ENCODE peak calls at places on chromosomes 16 and 17, in nine cellular contexts. One of them, this sample, is unnamed.

GRCh38 chr16:83843657-83844056 is 35.9 kb downstream of the HSBP1 start:
- DNase-seq in mesendoderm: peak; percentile 71
- DNase-seq in small intestine: no peak
- DNase-seq in right cardiac atrium: peak; percentile 40
- DNase-seq in uterus: no peak
- DNase-seq in breast epithelium: no peak
- DNase-seq in esophagus squamous epithelium: no peak
- DNase-seq in Peyer's patch: peak; percentile 66
- DNase-seq in neural progenitor cell: peak; percentile 22
- DNase-seq in this sample: no peak

GRCh38 chr16:4321286-4322120 is 5.6 kb downstream of the GLIS2 start:
- DNase-seq in esophagus squamous epithelium: no peak
- DNase-seq in uterus: no peak
- DNase-seq in mesendoderm: no peak
- DNase-seq in Peyer's patch: no peak
- DNase-seq in neural progenitor cell: no peak
- DNase-seq in small intestine: no peak
- DNase-seq in right cardiac atrium: peak; percentile 64
- DNase-seq in breast epithelium: no peak
- DNase-seq in this sample: no peak

GRCh38 chr16:69482410-69482951 is 58.1 kb downstream of the CYB5B start:
- DNase-seq in Peyer's patch: no peak
- DNase-seq in neural progenitor cell: peak; percentile 15
- DNase-seq in right cardiac atrium: peak; percentile 93
- DNase-seq in mesendoderm: no peak
- DNase-seq in breast epithelium: peak; percentile 64
- DNase-seq in uterus: peak; percentile 60
- DNase-seq in esophagus squamous epithelium: no peak
- DNase-seq in small intestine: no peak
- DNase-seq in this sample: no peak

GRCh38 chr16:71995038-71995437 is 5.2 kb downstream of the PKD1L3 start:
- DNase-seq in uterus: no peak
- DNase-seq in right cardiac atrium: no peak
- DNase-seq in neural progenitor cell: peak; percentile 25
- DNase-seq in mesendoderm: no peak
- DNase-seq in small intestine: no peak
- DNase-seq in esophagus squamous epithelium: no peak
- DNase-seq in Peyer's patch: no peak
- DNase-seq in breast epithelium: no peak
- DNase-seq in this sample: no peak

GRCh38 chr17:14427914-14428639 is 127.2 kb downstream of the HS3ST3B1 start:
- DNase-seq in esophagus squamous epithelium: no peak
- DNase-seq in Peyer's patch: peak; percentile 73
- DNase-seq in mesendoderm: no peak
- DNase-seq in right cardiac atrium: no peak
- DNase-seq in small intestine: peak; percentile 51
- DNase-seq in breast epithelium: no peak
- DNase-seq in uterus: no peak
- DNase-seq in neural progenitor cell: no peak
- DNase-seq in this sample: peak; percentile 63

GRCh38 chr16:27470567-27471431 is 68.8 kb downstream of the IL21R start:
- DNase-seq in small intestine: no peak
- DNase-seq in uterus: no peak
- DNase-seq in breast epithelium: no peak
- DNase-seq in mesendoderm: no peak
- DNase-seq in esophagus squamous epithelium: no peak
- DNase-seq in Peyer's patch: no peak
- DNase-seq in neural progenitor cell: no peak
- DNase-seq in right cardiac atrium: peak; percentile 72
- DNase-seq in this sample: no peak

GRCh38 chr16:29809850-29810698 is 1.9 kb upstream of the PRRT2 start:
- DNase-seq in small intestine: no peak
- DNase-seq in uterus: peak; percentile 39
- DNase-seq in esophagus squamous epithelium: no peak
- DNase-seq in Peyer's patch: no peak
- DNase-seq in neural progenitor cell: peak; percentile 52
- DNase-seq in right cardiac atrium: peak; percentile 73
- DNase-seq in mesendoderm: peak; percentile 65
- DNase-seq in breast epithelium: no peak
- DNase-seq in this sample: peak; percentile 68

GRCh38 chr17:7974638-7975131 is 27.7 kb upstream of the GUCY2D start:
- DNase-seq in Peyer's patch: no peak
- DNase-seq in mesendoderm: no peak
- DNase-seq in neural progenitor cell: no peak
- DNase-seq in breast epithelium: no peak
- DNase-seq in right cardiac atrium: no peak
- DNase-seq in small intestine: peak; percentile 24
- DNase-seq in esophagus squamous epithelium: no peak
- DNase-seq in uterus: no peak
- DNase-seq in this sample: no peak

GRCh38 chr16:89093602-89094251 is at the start of gene ACSF3:
- DNase-seq in esophagus squamous epithelium: no peak
- DNase-seq in uterus: peak; percentile 57
- DNase-seq in right cardiac atrium: peak; percentile 85
- DNase-seq in Peyer's patch: peak; percentile 68
- DNase-seq in neural progenitor cell: peak; percentile 65
- DNase-seq in breast epithelium: peak; percentile 66
- DNase-seq in small intestine: peak; percentile 61
- DNase-seq in mesendoderm: peak; percentile 19
- DNase-seq in this sample: peak; percentile 30

GRCh38 chr16:64615647-64616280 is 506.1 kb downstream of the CDH11 start:
- DNase-seq in right cardiac atrium: no peak
- DNase-seq in neural progenitor cell: peak; percentile 78
- DNase-seq in breast epithelium: no peak
- DNase-seq in mesendoderm: peak; percentile 92
- DNase-seq in uterus: no peak
- DNase-seq in esophagus squamous epithelium: no peak
- DNase-seq in small intestine: no peak
- DNase-seq in Peyer's patch: no peak
- DNase-seq in this sample: no peak

GRCh38 chr17:51640108-51640622 is 379.8 kb downstream of the UTP18 start:
- DNase-seq in Peyer's patch: no peak
- DNase-seq in uterus: no peak
- DNase-seq in right cardiac atrium: no peak
- DNase-seq in small intestine: no peak
- DNase-seq in mesendoderm: peak; percentile 81
- DNase-seq in esophagus squamous epithelium: no peak
- DNase-seq in neural progenitor cell: peak; percentile 69
- DNase-seq in breast epithelium: no peak
- DNase-seq in this sample: no peak

DNA sequence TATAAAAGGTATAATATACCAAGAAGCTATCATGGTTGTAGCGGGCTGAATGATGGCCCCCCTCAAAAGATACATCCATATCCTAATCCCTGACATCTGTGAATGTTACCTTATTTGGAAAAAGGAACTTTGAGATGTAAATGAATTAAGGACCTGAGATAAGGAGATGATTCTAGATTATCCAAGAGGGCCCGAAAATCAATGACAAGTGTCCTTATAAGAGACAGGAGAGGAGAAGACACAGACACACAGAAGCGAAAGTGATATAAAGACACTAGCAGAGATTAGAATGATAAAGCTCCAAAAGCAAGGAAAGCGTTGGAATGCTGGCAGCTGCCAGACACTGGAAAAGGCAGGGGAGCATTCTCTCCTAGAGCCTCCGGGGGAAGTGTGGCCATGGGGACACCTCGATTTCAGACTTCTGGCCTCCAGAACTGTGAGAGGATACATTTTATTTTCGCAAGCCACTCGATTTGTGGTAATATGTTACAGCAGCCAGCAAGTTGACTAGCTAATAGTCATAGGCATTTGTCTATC is 12.5 kb upstream of the GP1BA start:
- DNase-seq in Peyer's patch: no peak
- DNase-seq in right cardiac atrium: no peak
- DNase-seq in neural progenitor cell: peak; percentile 35
- DNase-seq in esophagus squamous epithelium: no peak
- DNase-seq in uterus: no peak
- DNase-seq in breast epithelium: no peak
- DNase-seq in mesendoderm: peak; percentile 58
- DNase-seq in small intestine: no peak
- DNase-seq in this sample: no peak
- H3K27ac ChIP-seq in Peyer's patch: no peak overlapping the region
- H3K27ac ChIP-seq in right cardiac atrium: no peak overlapping the region
- H3K27ac ChIP-seq in neural progenitor cell: no peak overlapping the region
- H3K27ac ChIP-seq in esophagus squamous epithelium: no peak overlapping the region
- H3K27ac ChIP-seq in uterus: no peak overlapping the region
- H3K27ac ChIP-seq in breast epithelium: peak overlapping the region; percentile 30
- H3K27ac ChIP-seq in mesendoderm: no peak overlapping the region
- H3K27ac ChIP-seq in small intestine: no peak overlapping the region
- H3K27ac ChIP-seq in this sample: no peak overlapping the region

DNA sequence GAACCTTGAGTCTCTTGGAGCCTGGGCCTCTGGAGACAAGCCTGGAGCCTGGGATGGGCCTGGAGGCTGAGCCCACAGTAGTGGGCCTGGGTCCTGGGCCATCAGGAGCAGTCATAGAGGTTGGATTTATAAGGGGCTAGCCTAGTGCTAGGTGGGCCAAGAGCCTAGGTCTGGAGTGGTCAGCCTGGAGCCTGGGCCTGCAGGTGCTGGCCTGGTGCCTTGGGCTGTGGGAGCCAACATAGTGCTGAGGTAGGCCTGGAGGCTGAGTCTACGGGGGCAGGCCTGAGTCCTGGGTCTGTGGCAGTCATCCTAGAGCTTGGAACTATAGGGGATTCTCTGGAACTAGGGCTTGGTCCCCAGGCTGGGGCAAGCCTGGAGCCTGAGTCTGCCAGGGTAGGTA is 414.1 kb downstream of the XYLT1 start:
- DNase-seq in right cardiac atrium: no peak
- DNase-seq in breast epithelium: no peak
- DNase-seq in Peyer's patch: no peak
- DNase-seq in uterus: no peak
- DNase-seq in neural progenitor cell: no peak
- DNase-seq in esophagus squamous epithelium: no peak
- DNase-seq in small intestine: no peak
- DNase-seq in mesendoderm: no peak
- DNase-seq in this sample: no peak
- H3K27me3 ChIP-seq in right cardiac atrium: no peaks in the 10 kb centered on the region
- H3K27me3 ChIP-seq in breast epithelium: no peaks in the 10 kb centered on the region
- H3K27me3 ChIP-seq in Peyer's patch: no peaks in the 10 kb centered on the region
- H3K27me3 ChIP-seq in uterus: no peaks in the 10 kb centered on the region
- H3K27me3 ChIP-seq in neural progenitor cell: no peaks in the 10 kb centered on the region
- H3K27me3 ChIP-seq in esophagus squamous epithelium: no peaks in the 10 kb centered on the region
- H3K27me3 ChIP-seq in small intestine: no peaks in the 10 kb centered on the region
- H3K27me3 ChIP-seq in mesendoderm: no peaks in the 10 kb centered on the region
- H3K27me3 ChIP-seq in this sample: no peaks in the 10 kb centered on the region

DNA sequence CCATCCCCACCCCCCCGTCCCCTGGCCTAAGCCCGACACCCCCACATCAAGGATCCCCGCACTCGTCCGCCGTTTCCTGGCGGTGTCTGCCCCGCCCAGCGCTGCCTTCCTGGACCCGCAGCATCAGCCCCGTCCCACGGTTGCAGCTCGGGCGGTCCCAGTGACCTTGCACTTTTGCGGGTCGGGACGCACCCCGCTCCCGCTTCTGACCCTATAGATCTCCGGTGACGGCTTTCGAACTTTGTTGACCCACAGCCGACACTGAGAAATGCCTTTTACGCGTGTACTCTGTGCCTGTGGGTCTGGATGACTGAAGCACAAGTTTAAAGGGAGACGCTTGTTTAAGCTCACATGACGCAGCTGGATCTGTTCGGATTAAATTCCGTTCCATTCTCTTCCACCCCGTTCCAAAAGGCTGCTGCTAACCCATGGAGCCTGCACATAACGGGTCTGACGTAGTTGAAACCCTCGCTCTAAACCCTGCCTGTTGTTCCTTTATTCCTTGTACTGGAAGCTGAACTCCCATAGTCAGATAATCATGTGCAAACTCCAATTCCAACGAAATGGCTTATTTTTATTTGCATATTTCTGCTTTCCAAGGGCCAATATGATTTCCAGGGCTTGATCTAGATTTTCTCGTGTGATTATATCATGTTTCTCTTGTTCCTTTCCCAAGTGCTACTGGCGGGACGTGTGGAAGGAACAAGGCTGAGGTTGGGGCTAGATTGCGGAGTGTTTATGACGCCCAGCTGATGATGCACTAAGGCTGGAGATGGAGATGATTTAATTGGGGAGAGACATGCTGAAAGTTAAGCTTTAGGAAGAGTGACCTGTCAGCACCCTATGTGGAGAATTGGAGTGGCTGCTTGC is 834 bp downstream of the FLYWCH1 start:
- DNase-seq in esophagus squamous epithelium: no peak
- DNase-seq in neural progenitor cell: peak; percentile 58
- DNase-seq in small intestine: peak; percentile 29
- DNase-seq in mesendoderm: peak; percentile 22
- DNase-seq in Peyer's patch: peak; percentile 39
- DNase-seq in uterus: peak; percentile 41
- DNase-seq in breast epithelium: no peak
- DNase-seq in right cardiac atrium: peak; percentile 74
- DNase-seq in this sample: peak; percentile 9
- H3K27ac ChIP-seq in esophagus squamous epithelium: peak overlapping the region; percentile 90
- H3K27ac ChIP-seq in neural progenitor cell: no peak overlapping the region
- H3K27ac ChIP-seq in small intestine: no peak overlapping the region
- H3K27ac ChIP-seq in mesendoderm: no peak overlapping the region
- H3K27ac ChIP-seq in Peyer's patch: peak overlapping the region; percentile 80
- H3K27ac ChIP-seq in uterus: peak overlapping the region; percentile 90
- H3K27ac ChIP-seq in breast epithelium: peak overlapping the region; percentile 77
- H3K27ac ChIP-seq in right cardiac atrium: peak overlapping the region; percentile 93
- H3K27ac ChIP-seq in this sample: peak overlapping the region; percentile 59

GRCh38 chr17:17677299-17678040 is 3.8 kb upstream of the RAI1 start:
- DNase-seq in esophagus squamous epithelium: no peak
- DNase-seq in breast epithelium: no peak
- DNase-seq in mesendoderm: no peak
- DNase-seq in right cardiac atrium: no peak
- DNase-seq in small intestine: no peak
- DNase-seq in Peyer's patch: no peak
- DNase-seq in uterus: no peak
- DNase-seq in neural progenitor cell: no peak
- DNase-seq in this sample: no peak
- H3K27me3 ChIP-seq in esophagus squamous epithelium: no peaks in the 10 kb centered on the region
- H3K27me3 ChIP-seq in breast epithelium: no peaks in the 10 kb centered on the region
- H3K27me3 ChIP-seq in mesendoderm: peaks cover 7% of the 10 kb centered on the region
- H3K27me3 ChIP-seq in right cardiac atrium: no peaks in the 10 kb centered on the region
- H3K27me3 ChIP-seq in small intestine: no peaks in the 10 kb centered on the region
- H3K27me3 ChIP-seq in Peyer's patch: no peaks in the 10 kb centered on the region
- H3K27me3 ChIP-seq in uterus: no peaks in the 10 kb centered on the region
- H3K27me3 ChIP-seq in neural progenitor cell: peaks cover 94% of the 10 kb centered on the region
- H3K27me3 ChIP-seq in this sample: no peaks in the 10 kb centered on the region